ENCODE peak calls at places on chromosome 18, in five cellular contexts. Z, X, Y, O and P are unnamed samples. For H3K9me2, the result is how much of the 10 kb centered on the place peaks cover.

GRCh38 chr18:3709166-3709565 is 259.2 kb downstream of the TGIF1 start:
- DNase-seq in Z (no peak), X (no peak), Y (no peak), O (no peak), P (no peak)

GRCh38 chr18:22674300-22674699 is 256.6 kb upstream of the CTAGE1 start:
- DNase-seq in Z (no peak), X (peak), Y (no peak), O (peak), P (peak)

GRCh38 chr18:12744103-12744502 is 41.3 kb downstream of the PSMG2 start:
- DNase-seq in Z (peak), X (peak), Y (peak), O (peak), P (peak)

GRCh38 chr18:48968412-48969215 is 17.8 kb upstream of the SMAD7 start:
- DNase-seq in Z (no peak), X (no peak), Y (peak), O (no peak), P (no peak)

GRCh38 chr18:25351280-25351772 is 640 bp downstream of the ZNF521 start:
- DNase-seq in Z (no peak), X (no peak), Y (no peak), O (no peak), P (no peak)

GRCh38 chr18:7953085-7953958 is 386.2 kb downstream of the PTPRM start:
- DNase-seq in Z (no peak), X (no peak), Y (no peak), O (no peak), P (no peak)

GRCh38 chr18:67771271-67771670 is 254.8 kb upstream of the DSEL start:
- DNase-seq in Z (no peak), X (no peak), Y (no peak), O (no peak), P (no peak)

GRCh38 chr18:41266616-41267015 is 688.4 kb upstream of the PIK3C3 start:
- DNase-seq in Z (no peak), X (no peak), Y (no peak), O (no peak), P (no peak)

GRCh38 chr18:67232406-67232805 is 284.1 kb downstream of the DSEL start:
- DNase-seq in Z (no peak), X (no peak), Y (peak), O (no peak), P (no peak)

GRCh38 chr18:62157843-62158242 is 29.0 kb downstream of the PIGN start:
- DNase-seq in Z (no peak), X (no peak), Y (peak), O (no peak), P (no peak)

GRCh38 chr18:43634994-43635393 is 357.7 kb upstream of the SYT4 start:
- DNase-seq in Z (no peak), X (no peak), Y (no peak), O (no peak), P (no peak)

GRCh38 chr18:49178736-49179135 is 228.0 kb upstream of the SMAD7 start:
- DNase-seq in Z (peak), X (peak), Y (peak), O (peak), P (no peak)

GRCh38 chr18:6776193-6776592 is 46.7 kb downstream of the ARHGAP28 start:
- DNase-seq in Z (no peak), X (peak), Y (no peak), O (no peak), P (no peak)

GRCh38 chr18:33839452-33840225 is 261.6 kb downstream of the ASXL3 start:
- DNase-seq in Z (peak), X (peak), Y (peak), O (peak), P (no peak)

GRCh38 chr18:6748241-6748640 is 18.7 kb downstream of the ARHGAP28 start:
- DNase-seq in Z (no peak), X (no peak), Y (no peak), O (no peak), P (no peak)

GRCh38 chr18:46481048-46481846 is 175.8 kb downstream of the LOXHD1 start:
- DNase-seq in Z (peak), X (peak), Y (peak), O (peak), P (peak)

GRCh38 chr18:27544211-27544610 is 359.1 kb upstream of the CHST9 start:
- DNase-seq in Z (no peak), X (no peak), Y (no peak), O (no peak), P (no peak)

GRCh38 chr18:22609642-22610041 is 191.9 kb upstream of the CTAGE1 start:
- DNase-seq in Z (no peak), X (peak), Y (peak), O (no peak), P (peak)

GRCh38 chr18:22701326-22701725 is 231.8 kb upstream of the RBBP8 start:
- DNase-seq in Z (no peak), X (no peak), Y (no peak), O (no peak), P (no peak)

GRCh38 chr18:36412778-36413177 is 115.3 kb downstream of the FHOD3 start:
- DNase-seq in Z (peak), X (peak), Y (peak), O (no peak), P (peak)

GRCh38 chr18:70422061-70422965 is 133.5 kb downstream of the SOCS6 start:
- DNase-seq in Z (no peak), X (peak), Y (no peak), O (peak), P (peak)

GRCh38 chr18:35778850-35779634 is 193.4 kb upstream of the RMP24 start:
- DNase-seq in Z (peak), X (no peak), Y (no peak), O (no peak), P (no peak)

GRCh38 chr18:51275712-51276473 is 78.4 kb upstream of the MEX3C start:
- DNase-seq in Z (no peak), X (peak), Y (no peak), O (no peak), P (no peak)

GRCh38 chr18:26549103-26549485 is 741 bp upstream of the KCTD1 start:
- DNase-seq in Z (peak), X (peak), Y (peak), O (no peak), P (peak)

GRCh38 chr18:48928787-48929186 is 22.0 kb downstream of the SMAD7 start:
- DNase-seq in Z (peak), X (peak), Y (no peak), O (no peak), P (no peak)

GRCh38 chr18:73503326-73503725 is 635.5 kb upstream of the NETO1 start:
- DNase-seq in Z (no peak), X (no peak), Y (no peak), O (no peak), P (no peak)

GRCh38 chr18:8962906-8963635 is 139.4 kb upstream of the NDUFV2 start:
- DNase-seq in Z (no peak), X (no peak), Y (no peak), O (no peak), P (no peak)

GRCh38 chr18:46046126-46046525 is 25.9 kb downstream of the PSTPIP2 start:
- DNase-seq in Z (no peak), X (no peak), Y (peak), O (no peak), P (no peak)

DNA sequence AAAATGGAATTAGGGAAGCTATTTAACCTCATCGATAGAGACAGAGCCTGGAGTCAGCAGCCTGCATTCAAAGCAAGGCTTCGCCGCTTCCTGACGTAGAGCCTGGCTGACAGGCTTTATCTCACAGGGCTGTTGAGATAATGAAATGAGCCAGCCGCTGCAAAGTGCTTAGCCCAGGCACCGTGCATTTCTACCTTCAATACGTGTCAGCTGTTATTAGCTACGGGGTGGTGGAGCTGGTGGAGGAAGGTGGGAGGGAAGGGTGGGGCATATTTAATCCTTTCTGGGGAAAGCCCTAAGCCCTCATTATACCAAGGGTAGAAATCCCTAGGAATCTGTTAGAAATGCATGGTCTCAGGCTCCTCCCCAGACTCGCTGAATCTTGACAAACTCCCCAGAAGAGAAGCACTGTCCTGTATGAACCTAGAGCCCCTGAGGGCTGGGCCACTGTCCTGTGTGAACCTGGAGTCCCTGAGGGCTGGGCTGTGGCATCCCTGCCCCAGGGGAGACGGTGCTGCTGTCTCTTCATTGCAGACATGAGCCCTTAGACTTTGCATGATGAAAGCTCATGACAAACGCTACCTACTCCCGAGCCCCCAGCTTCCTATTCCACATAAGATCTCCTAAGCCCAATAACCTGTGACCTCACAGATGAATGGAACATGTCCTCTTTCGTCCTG is 72.4 kb downstream of the ALPK2 start:
- DNase-seq in Z (peak), X (peak), Y (no peak), O (no peak), P (no peak)
- H3K9me2 ChIP-seq in Z (under half), X (under half), Y (under half), O (under half), P (under half)

GRCh38 chr18:5137261-5137660 is 59.8 kb downstream of the AKAIN1 start:
- DNase-seq in Z (no peak), X (no peak), Y (no peak), O (no peak), P (no peak)
- TF ChIP-seq CTCF in Z (no peak), X (no peak), Y (no peak), O (no peak), P (no peak)

GRCh38 chr18:13934676-13935075 is 19.3 kb upstream of the MC2R start:
- DNase-seq in Z (no peak), X (no peak), Y (no peak), O (no peak), P (no peak)
- H3K9me2 ChIP-seq in Z (under half), X (under half), Y (under half), O (under half), P (under half)

GRCh38 chr18:10035306-10035991 is 121.6 kb downstream of the VAPA start:
- DNase-seq in Z (no peak), X (peak), Y (no peak), O (no peak), P (peak)

GRCh38 chr18:10030816-10031541 is 117.2 kb downstream of the VAPA start:
- DNase-seq in Z (peak), X (no peak), Y (no peak), O (no peak), P (no peak)

GRCh38 chr18:10029711-10030110 is 115.9 kb downstream of the VAPA start:
- DNase-seq in Z (no peak), X (no peak), Y (no peak), O (no peak), P (no peak)

GRCh38 chr18:10033038-10033437 is 119.2 kb downstream of the VAPA start:
- DNase-seq in Z (no peak), X (no peak), Y (no peak), O (no peak), P (no peak)

DNA sequence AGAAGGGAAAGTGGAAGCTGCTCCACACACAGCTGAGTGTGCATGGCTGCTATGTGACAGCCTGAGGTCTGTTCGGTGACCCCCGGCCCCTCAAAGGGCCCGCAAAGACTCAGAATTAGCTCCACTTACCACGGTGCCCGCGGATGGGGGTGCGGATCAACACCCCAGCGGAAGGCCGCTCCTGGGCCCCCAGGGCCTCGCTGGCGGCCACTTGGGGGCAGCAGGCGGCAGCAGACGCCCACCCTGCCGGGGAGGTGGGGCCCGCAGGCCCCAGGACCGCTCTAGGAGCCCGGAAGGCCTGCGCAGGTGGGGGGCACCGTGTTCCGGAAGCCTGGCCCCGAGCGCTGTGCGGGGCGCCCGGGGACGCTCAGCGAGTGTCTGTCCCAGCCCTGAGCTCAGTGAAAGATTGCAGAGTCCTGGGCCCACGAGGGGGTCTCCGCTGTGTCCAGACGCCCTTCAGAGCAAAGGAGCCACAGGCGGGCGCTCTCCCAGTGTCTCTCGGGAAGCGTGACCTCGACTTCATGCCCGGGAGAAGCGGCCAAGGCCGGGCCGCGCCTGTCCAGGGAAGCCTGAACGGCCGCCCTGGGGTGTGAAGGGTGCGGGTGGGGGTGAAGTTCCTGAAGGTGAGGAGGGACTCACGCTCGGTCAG is 118.6 kb downstream of the VAPA start:
- DNase-seq in Z (peak), X (no peak), Y (peak), O (no peak), P (no peak)
- TF ChIP-seq CTCF in Z (no peak), X (peak), Y (peak), O (no peak), P (no peak)

GRCh38 chr18:44743626-44744025 is 62.9 kb downstream of the SETBP1 start:
- DNase-seq in Z (peak), X (no peak), Y (no peak), O (no peak), P (no peak)

GRCh38 chr18:44744206-44745180 is 63.8 kb downstream of the SETBP1 start:
- DNase-seq in Z (peak), X (no peak), Y (peak), O (no peak), P (no peak)

GRCh38 chr18:44741551-44741950 is 60.9 kb downstream of the SETBP1 start:
- DNase-seq in Z (no peak), X (no peak), Y (no peak), O (no peak), P (no peak)

GRCh38 chr18:44742126-44742525 is 61.4 kb downstream of the SETBP1 start:
- DNase-seq in Z (no peak), X (no peak), Y (no peak), O (no peak), P (no peak)

DNA sequence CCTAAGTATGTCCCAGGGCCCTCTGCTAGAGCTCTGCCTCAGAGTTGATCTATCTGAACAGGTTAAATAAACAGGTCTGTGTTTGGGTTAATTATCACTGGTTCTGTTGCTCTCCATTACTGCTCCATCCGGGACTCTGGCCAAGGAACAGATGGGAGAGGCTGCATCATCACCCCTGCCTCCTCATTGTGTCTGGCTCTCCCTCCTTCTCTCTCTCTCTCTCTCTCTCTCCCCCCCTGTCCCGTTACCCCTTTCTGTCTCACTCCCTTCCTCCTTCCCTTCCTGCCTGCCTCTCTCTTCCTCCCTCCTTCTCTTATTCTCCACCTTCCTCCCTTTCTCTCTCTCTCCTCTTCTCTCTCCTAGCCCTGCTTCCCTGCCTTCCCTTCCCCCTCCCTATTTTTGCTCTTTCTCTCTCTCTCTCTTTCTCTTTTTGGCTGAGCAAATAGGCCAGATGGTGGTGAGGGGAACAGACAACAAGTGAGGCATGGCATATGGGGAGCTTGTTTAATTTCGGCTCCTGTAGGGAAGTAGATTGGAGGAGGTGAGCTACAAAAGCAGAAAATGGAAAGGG is 62.1 kb downstream of the SETBP1 start:
- DNase-seq in Z (peak), X (no peak), Y (peak), O (no peak), P (no peak)
- H3K9me2 ChIP-seq in Z (under half), X (under half), Y (under half), O (under half), P (under half)

GRCh38 chr18:213977-214376 is 53.9 kb downstream of the THOC1 start:
- DNase-seq in Z (no peak), X (no peak), Y (no peak), O (no peak), P (no peak)

GRCh38 chr18:211582-211981 is 53.2 kb downstream of the USP14 start:
- DNase-seq in Z (no peak), X (no peak), Y (no peak), O (no peak), P (no peak)

GRCh38 chr18:210780-211179 is 52.4 kb downstream of the USP14 start:
- DNase-seq in Z (no peak), X (no peak), Y (peak), O (no peak), P (no peak)

GRCh38 chr18:213505-213904 is 54.3 kb downstream of the THOC1 start:
- DNase-seq in Z (no peak), X (no peak), Y (no peak), O (no peak), P (no peak)

DNA sequence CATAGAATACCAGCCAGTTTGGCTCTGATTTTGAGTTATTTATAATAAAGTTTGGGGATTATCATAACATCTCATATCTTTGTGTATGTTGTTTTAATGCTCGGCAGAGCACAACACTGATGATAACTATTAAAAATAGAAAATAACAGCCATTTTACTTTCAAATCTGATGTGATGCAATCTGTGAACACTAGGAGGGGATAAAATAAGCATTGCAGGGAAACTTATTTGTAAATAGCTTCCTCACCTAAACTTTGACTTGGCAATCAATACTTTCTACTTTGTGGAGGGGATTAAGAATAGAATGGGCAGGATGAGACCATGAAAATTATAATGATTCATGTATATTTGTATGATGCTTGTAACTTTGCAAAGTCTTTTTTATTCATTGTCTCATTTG is 54.4 kb downstream of the USP14 start:
- DNase-seq in Z (peak), X (no peak), Y (no peak), O (no peak), P (no peak)
- TF ChIP-seq CTCF in Z (peak), X (no peak), Y (no peak), O (no peak), P (no peak)

GRCh38 chr18:76844144-76844543 is 21.8 kb downstream of the ZNF236 start:
- DNase-seq in Z (no peak), X (no peak), Y (no peak), O (no peak), P (no peak)

GRCh38 chr18:76850112-76850511 is 27.8 kb downstream of the ZNF236 start:
- DNase-seq in Z (no peak), X (no peak), Y (no peak), O (no peak), P (no peak)

GRCh38 chr18:76846217-76846616 is 23.9 kb downstream of the ZNF236 start:
- DNase-seq in Z (no peak), X (no peak), Y (no peak), O (no peak), P (no peak)

GRCh38 chr18:76847926-76848325 is 25.6 kb downstream of the ZNF236 start:
- DNase-seq in Z (no peak), X (no peak), Y (peak), O (peak), P (no peak)

GRCh38 chr18:76844742-76845477 is 22.6 kb downstream of the ZNF236 start:
- DNase-seq in Z (no peak), X (no peak), Y (no peak), O (no peak), P (no peak)
- H3K9me2 ChIP-seq in Z (under half), X (under half), Y (under half), O (under half), P (under half)

DNA sequence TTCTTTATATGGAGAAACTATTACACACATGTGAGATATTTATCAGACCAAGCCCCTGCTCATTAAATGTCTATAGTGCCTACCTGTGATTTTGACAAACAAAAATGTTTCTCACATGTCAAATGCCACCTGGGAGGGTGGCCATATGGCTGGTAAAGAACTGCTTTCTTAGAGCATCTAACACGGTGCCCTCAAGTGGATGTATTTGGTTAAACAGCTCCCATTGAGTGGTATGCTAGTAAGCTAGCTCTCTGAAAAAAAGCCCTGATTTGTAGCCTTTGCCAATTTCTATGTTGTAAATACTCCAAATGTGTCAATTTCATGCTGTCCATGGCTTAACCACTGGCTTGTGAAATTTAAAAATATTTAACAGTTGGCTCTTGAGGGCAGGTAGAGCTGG is 94.6 kb downstream of the PMAIP1 start:
- DNase-seq in Z (no peak), X (no peak), Y (peak), O (peak), P (peak)
- TF ChIP-seq CTCF in Z (peak), X (peak), Y (peak), O (peak), P (no peak)